ENCODE peak calls at places on chromosomes 11 and 22, in six cellular contexts. A, M, V, N, F and U are unnamed samples.

GRCh38 chr22:27474711-27475547 is 326.6 kb downstream of the MN1 start:
- DNase-seq in A (peak), M (no peak), V (no peak), N (no peak), F (no peak), U (no peak)

GRCh38 chr11:12239396-12240298 is 129.3 kb downstream of the MICAL2 start:
- DNase-seq in A (no peak), M (no peak), V (no peak), N (no peak), F (no peak), U (no peak)

GRCh38 chr11:120304526-120304925 is 20.6 kb upstream of the TLCD5 start:
- DNase-seq in A (no peak), M (no peak), V (no peak), N (no peak), F (no peak), U (no peak)

GRCh38 chr11:19597194-19597593 is 115.4 kb upstream of the NAV2 start:
- DNase-seq in A (no peak), M (no peak), V (no peak), N (no peak), F (no peak), U (no peak)

GRCh38 chr11:9825315-9825714 is 161.4 kb downstream of the SWAP70 start:
- DNase-seq in A (no peak), M (no peak), V (no peak), N (no peak), F (no peak), U (no peak)

GRCh38 chr11:30984442-30984816 is 385.1 kb downstream of the DCDC1 start:
- DNase-seq in A (no peak), M (peak), V (no peak), N (no peak), F (no peak), U (no peak)

GRCh38 chr22:30288414-30289125 is 735 bp downstream of the CASTOR1 start:
- DNase-seq in A (no peak), M (no peak), V (no peak), N (no peak), F (no peak), U (no peak)

GRCh38 chr11:44416776-44417175 is 106.8 kb upstream of the ALX4 start:
- DNase-seq in A (no peak), M (no peak), V (no peak), N (no peak), F (no peak), U (no peak)

GRCh38 chr11:68847395-68847794 is 5.7 kb upstream of the CPT1A start:
- DNase-seq in A (no peak), M (no peak), V (no peak), N (no peak), F (no peak), U (no peak)

GRCh38 chr22:32079110-32080089 is 36.3 kb downstream of the SLC5A1 start:
- DNase-seq in A (peak), M (no peak), V (no peak), N (no peak), F (no peak), U (no peak)

GRCh38 chr11:121625784-121626506 is 173.2 kb upstream of the SORL1-AS1 start:
- DNase-seq in A (no peak), M (no peak), V (no peak), N (no peak), F (no peak), U (no peak)

GRCh38 chr11:71496421-71496820 is 30.6 kb upstream of the KRTAP5-7 start:
- DNase-seq in A (no peak), M (no peak), V (no peak), N (no peak), F (no peak), U (no peak)

GRCh38 chr11:65132238-65132987 is 1.9 kb downstream of the SYVN1 start:
- DNase-seq in A (no peak), M (no peak), V (peak), N (no peak), F (no peak), U (no peak)

GRCh38 chr11:64849600-64850356 is 5.3 kb upstream of the CDC42BPG start:
- DNase-seq in A (no peak), M (no peak), V (no peak), N (no peak), F (no peak), U (no peak)

GRCh38 chr22:45818130-45819085 is 146.8 kb downstream of the ATXN10 start:
- DNase-seq in A (no peak), M (peak), V (no peak), N (no peak), F (no peak), U (no peak)

GRCh38 chr11:17483505-17483904 is 6.9 kb upstream of the ABCC8 start:
- DNase-seq in A (no peak), M (no peak), V (no peak), N (no peak), F (no peak), U (no peak)

GRCh38 chr22:23269441-23270211 is 89.3 kb downstream of the BCR start:
- DNase-seq in A (no peak), M (no peak), V (no peak), N (no peak), F (no peak), U (peak)

GRCh38 chr22:20109411-20110358 is 6.2 kb upstream of the RANBP1 start:
- DNase-seq in A (no peak), M (no peak), V (no peak), N (no peak), F (no peak), U (no peak)

GRCh38 chr11:35907648-35908431 is 36.0 kb upstream of the LDLRAD3 start:
- DNase-seq in A (no peak), M (no peak), V (no peak), N (peak), F (peak), U (no peak)

GRCh38 chr22:49976439-49977175 is 16.0 kb downstream of the PIM3 start:
- DNase-seq in A (no peak), M (no peak), V (peak), N (no peak), F (peak), U (peak)

GRCh38 chr22:50199251-50199721 is 1.5 kb upstream of the SELENOO start:
- DNase-seq in A (no peak), M (no peak), V (no peak), N (no peak), F (no peak), U (no peak)

GRCh38 chr22:23075525-23076216 is 5.4 kb downstream of the GNAZ start:
- DNase-seq in A (no peak), M (peak), V (no peak), N (no peak), F (no peak), U (no peak)

GRCh38 chr11:121349790-121350189 is 57.2 kb downstream of the SC5D start:
- DNase-seq in A (no peak), M (no peak), V (no peak), N (no peak), F (no peak), U (no peak)

GRCh38 chr11:9922806-9923205 is 258.9 kb downstream of the SWAP70 start:
- DNase-seq in A (peak), M (no peak), V (no peak), N (no peak), F (no peak), U (no peak)

GRCh38 chr22:46280999-46281623 is 13.3 kb downstream of the TTC38 start:
- DNase-seq in A (no peak), M (no peak), V (no peak), N (no peak), F (no peak), U (no peak)

GRCh38 chr11:10544491-10545470 is 3.8 kb upstream of the RNF141 start:
- DNase-seq in A (no peak), M (no peak), V (no peak), N (no peak), F (no peak), U (no peak)

GRCh38 chr11:12900496-12900895 is 108.6 kb upstream of the RASSF10 start:
- DNase-seq in A (no peak), M (peak), V (peak), N (no peak), F (no peak), U (no peak)

GRCh38 chr11:46682773-46683752 is 17.4 kb downstream of the ARHGAP1 start:
- DNase-seq in A (no peak), M (no peak), V (no peak), N (no peak), F (no peak), U (no peak)

GRCh38 chr11:57651408-57651807 is 1.7 kb upstream of the YPEL4 start:
- DNase-seq in A (no peak), M (no peak), V (no peak), N (no peak), F (no peak), U (no peak)

GRCh38 chr11:57650739-57651090 is 1.0 kb upstream of the YPEL4 start:
- DNase-seq in A (no peak), M (no peak), V (no peak), N (no peak), F (no peak), U (no peak)

GRCh38 chr11:57648791-57649735 is 649 bp downstream of the YPEL4 start:
- DNase-seq in A (no peak), M (no peak), V (no peak), N (no peak), F (no peak), U (no peak)

GRCh38 chr11:57647960-57648776 is 1.5 kb downstream of the YPEL4 start:
- DNase-seq in A (no peak), M (no peak), V (peak), N (no peak), F (no peak), U (no peak)

GRCh38 chr11:57649826-57650738 is at the start of gene YPEL4:
- DNase-seq in A (no peak), M (no peak), V (peak), N (no peak), F (no peak), U (no peak)
- TF ChIP-seq POLR2AphosphoS5 in A (peak), M (no peak), V (no peak), N (no peak), F (no peak), U (no peak)

GRCh38 chr22:34917239-34917638 is 148.7 kb upstream of the ISX start:
- DNase-seq in A (no peak), M (no peak), V (no peak), N (no peak), F (no peak), U (no peak)
- TF ChIP-seq TAF1 in A (no peak), M (no peak), V (no peak), N (no peak), F (no peak), U (no peak)

DNA sequence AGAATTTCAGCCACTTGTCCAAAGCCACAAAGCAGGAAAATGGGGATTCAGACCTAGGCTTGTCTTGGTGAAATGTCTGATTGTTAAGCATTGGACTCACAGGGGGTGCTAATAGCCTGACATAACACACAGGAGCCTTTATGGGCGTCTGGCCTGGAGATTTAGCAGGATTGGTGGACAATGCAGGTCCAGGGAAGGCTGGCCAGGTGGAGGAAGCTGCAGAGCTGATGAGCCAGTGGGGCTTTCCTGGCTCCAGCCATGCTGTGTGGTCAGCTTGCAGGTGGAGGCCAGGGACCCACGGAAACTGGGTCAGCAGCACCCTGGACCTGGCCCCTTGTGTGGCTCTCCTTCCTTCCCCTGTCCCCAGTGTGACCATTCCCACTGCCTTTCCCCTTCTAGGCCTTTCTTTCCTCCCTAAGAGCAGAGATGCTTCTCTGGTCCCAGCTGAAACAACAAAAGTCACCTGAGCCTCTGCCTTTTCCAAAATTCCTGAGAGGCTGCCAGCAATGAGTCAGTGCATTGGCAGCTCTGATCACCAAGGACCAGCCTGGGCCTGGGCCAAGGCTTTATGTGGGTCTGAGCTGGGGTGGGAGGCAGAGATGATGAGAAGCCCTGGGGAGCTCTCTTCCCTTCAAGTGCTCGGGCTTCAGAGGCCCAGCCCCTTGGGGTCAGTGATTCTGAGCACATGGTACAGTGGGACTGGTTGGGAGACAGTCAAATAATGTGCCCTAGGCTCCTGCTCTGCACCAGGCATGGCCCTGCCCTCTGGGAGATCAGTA is 85.2 kb downstream of the CCDC81 start:
- DNase-seq in A (peak), M (peak), V (no peak), N (no peak), F (no peak), U (no peak)
- TF ChIP-seq POLR2A in A (no peak), M (no peak), V (no peak), N (no peak), F (no peak), U (no peak)

GRCh38 chr11:61864814-61865775 is 26.2 kb downstream of the FADS3 start:
- DNase-seq in A (no peak), M (no peak), V (no peak), N (no peak), F (no peak), U (no peak)

GRCh38 chr11:61868601-61869476 is 22.5 kb downstream of the FADS3 start:
- DNase-seq in A (no peak), M (no peak), V (no peak), N (no peak), F (no peak), U (no peak)

GRCh38 chr11:61866958-61867343 is 24.4 kb downstream of the FADS3 start:
- DNase-seq in A (no peak), M (no peak), V (no peak), N (no peak), F (no peak), U (no peak)

GRCh38 chr11:61863548-61864081 is 27.7 kb downstream of the FADS3 start:
- DNase-seq in A (no peak), M (no peak), V (no peak), N (no peak), F (no peak), U (no peak)

GRCh38 chr11:61866231-61866957 is 25.0 kb downstream of the FADS3 start:
- DNase-seq in A (no peak), M (no peak), V (peak), N (no peak), F (no peak), U (no peak)
- TF ChIP-seq POLR2AphosphoS5 in A (peak), M (no peak), V (no peak), N (no peak), F (no peak), U (no peak)

GRCh38 chr11:33802414-33802950 is 28.2 kb upstream of the FBXO3 start:
- DNase-seq in A (peak), M (peak), V (peak), N (no peak), F (no peak), U (no peak)
- TF ChIP-seq TAF1 in A (peak), M (no peak), V (no peak), N (no peak), F (no peak), U (no peak)

GRCh38 chr11:442611-443081 is 835 bp upstream of the ANO9 start:
- DNase-seq in A (no peak), M (no peak), V (no peak), N (no peak), F (no peak), U (no peak)

GRCh38 chr11:443542-444199 is 1.9 kb upstream of the ANO9 start:
- DNase-seq in A (no peak), M (no peak), V (no peak), N (no peak), F (no peak), U (no peak)

GRCh38 chr11:440065-441042 is 1.5 kb downstream of the ANO9 start:
- DNase-seq in A (no peak), M (peak), V (peak), N (no peak), F (no peak), U (no peak)

GRCh38 chr11:441043-441417 is 781 bp downstream of the ANO9 start:
- DNase-seq in A (no peak), M (no peak), V (no peak), N (no peak), F (no peak), U (no peak)

GRCh38 chr11:441418-442274 is at the start of gene ANO9:
- DNase-seq in A (no peak), M (peak), V (peak), N (peak), F (no peak), U (peak)
- TF ChIP-seq POLR2A in A (no peak), M (no peak), V (no peak), N (peak), F (peak), U (peak)

DNA sequence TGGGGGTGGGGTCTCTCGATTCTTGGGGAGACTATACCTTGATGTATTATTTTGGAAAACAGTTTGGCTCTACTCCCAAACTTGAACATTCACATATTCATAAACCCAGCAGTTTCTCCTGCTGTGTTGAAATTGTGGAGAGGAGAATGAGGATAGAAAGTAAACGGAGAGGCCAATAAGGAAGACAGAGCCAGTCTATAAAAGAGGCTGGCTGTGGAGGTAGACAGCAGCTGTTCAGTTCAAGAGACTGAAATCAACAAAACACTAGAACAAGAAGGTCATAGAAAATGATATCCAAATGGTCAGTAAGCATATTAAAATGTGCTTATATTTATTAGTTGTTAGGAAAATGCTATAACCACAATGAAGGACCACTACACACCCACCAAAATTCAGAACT is 1.9 kb upstream of the MOGAT2 start:
- DNase-seq in A (no peak), M (no peak), V (no peak), N (no peak), F (no peak), U (no peak)
- TF ChIP-seq POLR2AphosphoS5 in A (no peak), M (no peak), V (no peak), N (no peak), F (no peak), U (no peak)

GRCh38 chr22:40463727-40464126 is 93.3 kb downstream of the SGSM3 start:
- DNase-seq in A (no peak), M (no peak), V (no peak), N (peak), F (no peak), U (peak)

GRCh38 chr22:40466976-40467375 is 96.6 kb downstream of the SGSM3 start:
- DNase-seq in A (no peak), M (no peak), V (no peak), N (no peak), F (no peak), U (no peak)

GRCh38 chr22:40463017-40463631 is 92.7 kb downstream of the SGSM3 start:
- DNase-seq in A (no peak), M (no peak), V (peak), N (no peak), F (peak), U (no peak)

GRCh38 chr22:40462195-40462988 is 92.0 kb downstream of the SGSM3 start:
- DNase-seq in A (no peak), M (peak), V (no peak), N (no peak), F (no peak), U (no peak)
- TF ChIP-seq TAF1 in A (no peak), M (no peak), V (no peak), N (no peak), F (no peak), U (no peak)

GRCh38 chr22:37906364-37907008 is 389 bp downstream of the MICALL1 start:
- DNase-seq in A (no peak), M (no peak), V (peak), N (peak), F (no peak), U (peak)
- TF ChIP-seq POLR2A in A (no peak), M (no peak), V (no peak), N (no peak), F (peak), U (no peak)

DNA sequence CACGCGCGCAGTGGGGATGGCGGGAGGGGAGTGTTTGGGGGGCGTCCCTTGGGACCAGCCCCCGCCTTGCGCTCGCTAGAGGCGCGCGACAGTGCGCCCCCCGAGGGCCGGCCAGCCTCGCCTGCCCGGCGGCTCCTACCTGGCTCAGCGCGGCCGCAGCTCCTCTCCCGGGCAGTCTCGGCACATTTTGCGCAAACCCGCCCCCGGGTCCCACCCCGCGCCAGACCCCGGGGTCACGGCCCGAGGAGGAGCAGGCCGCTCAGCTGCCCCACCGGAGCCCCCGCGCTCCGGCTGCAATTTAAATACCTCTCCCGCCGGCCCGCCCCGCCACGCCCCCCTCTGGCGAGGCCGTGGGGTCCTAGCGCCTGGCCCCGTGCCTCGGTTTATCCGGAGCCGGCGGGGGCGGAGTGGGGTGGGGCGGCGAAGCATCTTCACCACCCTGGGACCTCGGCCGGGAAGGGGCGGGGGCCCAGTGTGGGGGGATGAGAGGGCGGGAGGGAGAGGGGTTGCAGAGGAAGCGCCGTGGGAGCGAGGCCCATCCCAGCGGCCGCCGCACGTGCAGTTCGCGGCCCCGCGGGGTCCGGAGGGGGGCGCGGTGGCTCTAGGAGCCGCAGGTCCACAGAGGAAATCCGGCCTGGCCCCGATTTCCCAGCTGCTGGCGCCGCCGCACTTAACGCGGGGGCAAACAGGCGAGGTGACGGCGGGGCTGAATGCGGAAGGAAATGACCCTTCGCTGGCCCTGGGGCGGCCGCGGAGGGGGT is at the start of gene LRRC32:
- DNase-seq in A (no peak), M (no peak), V (peak), N (no peak), F (no peak), U (no peak)
- TF ChIP-seq POLR2AphosphoS5 in A (no peak), M (no peak), V (no peak), N (no peak), F (no peak), U (no peak)